ENCODE peak calls at places on chromosomes 5 and 9, in six cellular contexts. M is CD4-positive, CD25-positive, alpha-beta regulatory T cell; A is body of pancreas; S is right atrium auricular region; C is lung; L is endodermal cell. W is an unnamed sample.

GRCh38 chr5:128271071-128271470 is 187.5 kb downstream of the SLC12A2 start:
- DNase-seq in S (no peak), A (no peak), C (no peak), L (no peak), M (no peak), W (no peak)

GRCh38 chr5:95845401-95845800 is 22.9 kb upstream of the GLRX start:
- DNase-seq in A (no peak), M (no peak), C (no peak), L (no peak), S (peak; percentile 55), W (no peak)

GRCh38 chr9:88890546-88890945 is 100.7 kb upstream of the S1PR3 start:
- DNase-seq in S (no peak), C (no peak), L (no peak), M (no peak), A (no peak), W (no peak)

GRCh38 chr9:128421474-128422010 is 885 bp downstream of the CERCAM start:
- DNase-seq in M (no peak), A (peak; percentile 14), L (no peak), S (no peak), C (no peak), W (no peak)

GRCh38 chr9:71607571-71607970 is 160.7 kb downstream of the CEMIP2 start:
- DNase-seq in L (no peak), A (no peak), S (no peak), M (no peak), C (no peak), W (no peak)

GRCh38 chr5:94391996-94392395 is 226.4 kb downstream of the KIAA0825 start:
- DNase-seq in S (no peak), L (no peak), A (no peak), C (no peak), M (no peak), W (no peak)

GRCh38 chr9:105858877-105859276 is 164.5 kb downstream of the TMEM38B start:
- DNase-seq in A (no peak), C (no peak), L (no peak), S (no peak), M (no peak), W (no peak)

GRCh38 chr5:149392718-149393117 is 13.6 kb upstream of the IL17B start:
- DNase-seq in M (no peak), A (no peak), L (no peak), C (no peak), S (no peak), W (no peak)

GRCh38 chr5:168939887-168940534 is 360.8 kb upstream of the PANK3 start:
- DNase-seq in S (no peak), A (no peak), L (no peak), C (no peak), M (no peak), W (no peak)

GRCh38 chr5:144209421-144209820 is 38.7 kb downstream of the KCTD16 start:
- DNase-seq in S (no peak), M (no peak), L (no peak), C (no peak), A (no peak), W (no peak)

DNA sequence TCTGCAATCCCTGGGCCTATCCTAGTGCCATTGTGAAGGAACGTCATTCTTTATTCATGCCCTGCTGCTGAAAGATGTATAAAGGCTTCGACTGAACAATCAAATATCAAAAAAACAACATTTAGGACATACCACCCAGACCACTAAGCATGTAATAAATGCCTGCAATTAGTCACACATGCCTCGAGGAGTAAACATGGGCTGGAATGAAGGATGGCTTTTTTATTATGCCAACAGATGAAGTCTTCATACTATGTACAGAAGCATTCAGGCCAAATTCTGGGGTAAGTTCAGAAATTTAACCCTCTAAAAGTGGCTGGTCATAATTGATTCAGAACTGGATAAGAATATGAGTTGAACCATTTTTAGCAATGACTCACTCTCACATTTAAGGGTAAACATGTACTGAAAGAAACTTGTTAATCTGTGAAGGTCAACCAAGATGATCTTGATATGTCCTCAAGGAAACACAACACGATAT is 38.1 kb downstream of the FAM240B start:
- DNase-seq in C (no peak), S (no peak), M (no peak), L (no peak), A (no peak), W (no peak)
- H3K4me1 ChIP-seq in C (peaks cover 6% of the 10 kb centered on the region), S (peaks cover 7% of the 10 kb centered on the region), M (no peaks in the 10 kb centered on the region), L (no peaks in the 10 kb centered on the region), A (no peaks in the 10 kb centered on the region), W (no peaks in the 10 kb centered on the region)

GRCh38 chr5:2135354-2135753 is 252.6 kb upstream of the IRX4 start:
- DNase-seq in A (no peak), C (no peak), L (peak; percentile 47), M (no peak), S (no peak), W (no peak)

GRCh38 chr5:2137444-2138050 is 254.8 kb upstream of the IRX4 start:
- DNase-seq in C (no peak), M (no peak), S (no peak), A (no peak), L (no peak), W (no peak)

GRCh38 chr5:2138896-2139295 is 256.2 kb upstream of the IRX4 start:
- DNase-seq in A (no peak), M (no peak), S (no peak), C (no peak), L (no peak), W (no peak)

GRCh38 chr5:2135833-2136232 is 253.1 kb upstream of the IRX4 start:
- DNase-seq in S (no peak), L (peak; percentile 24), C (no peak), M (no peak), A (no peak), W (no peak)

GRCh38 chr5:2136728-2137333 is 254.1 kb upstream of the IRX4 start:
- DNase-seq in S (no peak), M (no peak), A (no peak), C (no peak), L (no peak), W (no peak)
- H3K9me3 ChIP-seq in S (no peaks in the 10 kb centered on the region), M (no peaks in the 10 kb centered on the region), A (no peaks in the 10 kb centered on the region), C (no peaks in the 10 kb centered on the region), L (no peaks in the 10 kb centered on the region), W (no peaks in the 10 kb centered on the region)

GRCh38 chr5:21613971-21614488 is 1239.1 kb downstream of the CDH12 start:
- DNase-seq in M (no peak), A (no peak), L (peak; percentile 71), S (no peak), C (no peak), W (no peak)
- H3K4me3 ChIP-seq in M (no peak overlapping the region), A (no peak overlapping the region), L (no peak overlapping the region), S (no peak overlapping the region), C (no peak overlapping the region), W (no peak overlapping the region)

DNA sequence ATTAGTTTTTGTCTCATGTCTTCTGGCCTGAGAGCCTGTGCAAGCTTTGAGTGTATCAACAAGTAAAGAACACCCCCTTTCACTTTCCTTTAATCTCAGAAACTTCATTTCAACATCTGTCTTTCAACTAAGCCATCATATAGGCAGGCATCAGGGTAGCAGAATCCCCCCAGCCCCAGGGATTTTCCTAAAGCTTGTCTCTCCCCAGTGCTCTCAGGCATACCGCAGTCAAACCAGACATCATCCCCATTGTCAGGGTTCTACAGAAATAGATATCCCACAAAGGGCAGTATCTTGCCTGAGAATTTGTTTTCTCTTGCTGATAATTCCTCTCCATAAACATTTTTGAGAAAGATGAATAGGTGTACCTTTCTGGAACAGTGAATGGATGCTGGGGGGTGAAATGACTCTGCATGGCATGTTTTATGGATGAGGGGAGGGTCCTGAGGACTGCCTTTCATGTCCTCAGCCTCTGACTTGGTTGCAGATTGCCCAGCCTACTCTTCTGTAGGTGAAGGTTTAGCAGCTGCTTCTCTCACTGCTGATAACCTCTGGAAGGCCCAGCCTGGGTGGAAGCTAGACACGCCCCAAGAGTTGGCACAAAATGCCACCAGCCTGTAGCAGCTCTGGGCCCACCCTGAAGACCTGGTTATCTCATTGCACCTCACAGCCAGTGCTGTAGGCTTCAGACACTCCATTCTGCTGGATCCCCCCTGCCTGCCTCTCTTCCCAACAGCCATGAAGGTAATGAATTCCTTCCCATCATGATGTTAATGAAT is 20.5 kb upstream of the SHB start:
- DNase-seq in A (no peak), S (peak; percentile 30), C (no peak), M (no peak), L (peak; percentile 62), W (no peak)
- H3K4me1 ChIP-seq in A (peaks cover 10% of the 10 kb centered on the region), S (no peaks in the 10 kb centered on the region), C (no peaks in the 10 kb centered on the region), M (no peaks in the 10 kb centered on the region), L (peaks cover 19% of the 10 kb centered on the region), W (no peaks in the 10 kb centered on the region)

GRCh38 chr5:82901281-82901888 is 175.8 kb downstream of the TMEM167A start:
- DNase-seq in L (no peak), M (no peak), A (no peak), C (no peak), S (no peak), W (no peak)
- H3K9me3 ChIP-seq in L (peaks cover 36% of the 10 kb centered on the region), M (peaks cover 7% of the 10 kb centered on the region), A (no peaks in the 10 kb centered on the region), C (peaks cover 4% of the 10 kb centered on the region), S (no peaks in the 10 kb centered on the region), W (peaks cover 4% of the 10 kb centered on the region)

GRCh38 chr5:51811883-51812282 is 428.6 kb downstream of the ISL1 start:
- DNase-seq in C (no peak), M (no peak), S (no peak), A (no peak), L (no peak), W (no peak)
- H3K4me3 ChIP-seq in C (no peak overlapping the region), M (no peak overlapping the region), S (no peak overlapping the region), A (no peak overlapping the region), L (no peak overlapping the region), W (no peak overlapping the region)

GRCh38 chr5:176383961-176384360 is 4.4 kb downstream of the NOP16 start:
- DNase-seq in A (no peak), L (no peak), C (no peak), S (no peak), M (no peak), W (no peak)
- H3K4me1 ChIP-seq in A (peaks cover 17% of the 10 kb centered on the region), L (peaks cover 6% of the 10 kb centered on the region), C (peaks cover 5% of the 10 kb centered on the region), S (peaks cover 33% of the 10 kb centered on the region), M (peaks cover 20% of the 10 kb centered on the region), W (peaks cover 7% of the 10 kb centered on the region)

DNA sequence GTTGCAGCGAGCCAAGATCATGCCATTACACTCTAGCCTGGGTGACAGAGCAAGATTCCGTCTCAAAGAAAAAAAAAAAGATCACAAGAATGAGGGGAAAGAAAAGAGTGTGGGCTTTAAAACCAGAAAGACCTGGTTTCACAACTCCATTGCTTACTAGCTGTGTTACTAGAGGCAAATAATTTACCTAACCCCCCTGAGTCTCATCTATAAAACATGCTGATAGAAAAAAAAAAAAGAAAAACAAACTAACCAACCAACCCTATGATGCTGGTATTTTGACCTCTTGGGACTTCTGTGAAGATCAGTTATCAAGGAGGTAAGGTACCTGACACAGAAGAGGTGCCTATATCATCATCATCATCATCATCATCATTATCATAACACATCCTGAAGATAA is 60.2 kb upstream of the UBTD2 start:
- DNase-seq in C (no peak), M (no peak), S (no peak), L (no peak), A (no peak), W (no peak)
- H3K9me3 ChIP-seq in C (no peaks in the 10 kb centered on the region), M (no peaks in the 10 kb centered on the region), S (no peaks in the 10 kb centered on the region), L (no peaks in the 10 kb centered on the region), A (no peaks in the 10 kb centered on the region), W (no peaks in the 10 kb centered on the region)

DNA sequence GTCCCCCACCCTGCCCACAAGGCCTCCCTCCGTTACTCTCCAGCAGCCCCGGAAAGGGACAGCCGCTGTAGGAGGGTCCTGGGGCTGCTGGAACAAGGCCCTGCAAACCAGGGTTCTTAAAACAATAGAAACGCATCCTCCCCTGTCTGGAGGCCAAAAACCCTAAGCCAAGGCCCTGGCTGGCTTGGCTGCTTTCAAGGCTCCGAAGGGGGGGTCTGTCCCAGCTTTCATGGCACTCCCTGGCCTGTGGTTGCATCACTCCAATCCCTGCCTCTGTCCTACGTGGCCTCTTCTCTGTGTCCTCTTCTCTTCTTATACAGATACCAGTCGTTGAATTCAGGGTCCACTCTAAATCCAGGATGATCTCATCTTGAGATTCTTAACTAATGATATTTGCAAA is 7.4 kb upstream of the UBAC1 start:
- DNase-seq in C (no peak), L (no peak), M (no peak), S (no peak), A (no peak), W (no peak)
- H3K4me3 ChIP-seq in C (no peak overlapping the region), L (no peak overlapping the region), M (no peak overlapping the region), S (no peak overlapping the region), A (no peak overlapping the region), W (no peak overlapping the region)

W was measured in effector memory CD4-positive, alpha-beta T cell.